ENCODE peak calls at places on chromosomes 7 and 10, in nine cellular contexts. One of them, this sample, is unnamed.

GRCh38 chr10:103470755-103471653 is 8.0 kb downstream of the CALHM3 start:
- DNase-seq in kidney tubule cell: no peak
- DNase-seq in Ammon's horn: no peak
- DNase-seq in stimulated activated CD8-positive, alpha-beta memory T cell treated with anti-CD3 and anti-CD28 coated beads, Interleukin-7, amount 100 ng/mL, for 4 hours: peak; percentile 65
- DNase-seq in cardiac septum: no peak
- DNase-seq in skeletal muscle cell: no peak
- DNase-seq in colonic mucosa: peak; percentile 41
- DNase-seq in COR-L47: no peak
- DNase-seq in iPS-NIHi11: no peak
- DNase-seq in this sample: no peak

GRCh38 chr10:35384265-35384868 is 48.1 kb downstream of the CCNY start:
- DNase-seq in kidney tubule cell: peak; percentile 30
- DNase-seq in COR-L47: no peak
- DNase-seq in colonic mucosa: no peak
- DNase-seq in stimulated activated CD8-positive, alpha-beta memory T cell treated with anti-CD3 and anti-CD28 coated beads, Interleukin-7, amount 100 ng/mL, for 4 hours: no peak
- DNase-seq in iPS-NIHi11: no peak
- DNase-seq in skeletal muscle cell: no peak
- DNase-seq in Ammon's horn: no peak
- DNase-seq in cardiac septum: no peak
- DNase-seq in this sample: no peak

GRCh38 chr10:26555719-26556368 is 117.7 kb downstream of the APBB1IP start:
- DNase-seq in colonic mucosa: peak; percentile 40
- DNase-seq in stimulated activated CD8-positive, alpha-beta memory T cell treated with anti-CD3 and anti-CD28 coated beads, Interleukin-7, amount 100 ng/mL, for 4 hours: no peak
- DNase-seq in cardiac septum: no peak
- DNase-seq in kidney tubule cell: peak; percentile 86
- DNase-seq in Ammon's horn: peak; percentile 22
- DNase-seq in COR-L47: no peak
- DNase-seq in skeletal muscle cell: peak; percentile 32
- DNase-seq in iPS-NIHi11: no peak
- DNase-seq in this sample: peak; percentile 83

GRCh38 chr10:79103078-79103477 is 34.3 kb downstream of the ZMIZ1 start:
- DNase-seq in kidney tubule cell: no peak
- DNase-seq in Ammon's horn: no peak
- DNase-seq in colonic mucosa: no peak
- DNase-seq in iPS-NIHi11: no peak
- DNase-seq in COR-L47: no peak
- DNase-seq in skeletal muscle cell: no peak
- DNase-seq in stimulated activated CD8-positive, alpha-beta memory T cell treated with anti-CD3 and anti-CD28 coated beads, Interleukin-7, amount 100 ng/mL, for 4 hours: no peak
- DNase-seq in cardiac septum: no peak
- DNase-seq in this sample: no peak

GRCh38 chr7:117673367-117673766 is 193.5 kb downstream of the CFTR start:
- DNase-seq in stimulated activated CD8-positive, alpha-beta memory T cell treated with anti-CD3 and anti-CD28 coated beads, Interleukin-7, amount 100 ng/mL, for 4 hours: no peak
- DNase-seq in cardiac septum: no peak
- DNase-seq in kidney tubule cell: peak; percentile 53
- DNase-seq in COR-L47: no peak
- DNase-seq in Ammon's horn: peak; percentile 85
- DNase-seq in skeletal muscle cell: no peak
- DNase-seq in iPS-NIHi11: peak; percentile 37
- DNase-seq in colonic mucosa: peak; percentile 62
- DNase-seq in this sample: peak; percentile 44

GRCh38 chr10:45375101-45375500 is 1.1 kb downstream of the ALOX5 start:
- DNase-seq in iPS-NIHi11: no peak
- DNase-seq in cardiac septum: no peak
- DNase-seq in kidney tubule cell: no peak
- DNase-seq in Ammon's horn: no peak
- DNase-seq in COR-L47: no peak
- DNase-seq in stimulated activated CD8-positive, alpha-beta memory T cell treated with anti-CD3 and anti-CD28 coated beads, Interleukin-7, amount 100 ng/mL, for 4 hours: no peak
- DNase-seq in colonic mucosa: no peak
- DNase-seq in skeletal muscle cell: no peak
- DNase-seq in this sample: no peak

GRCh38 chr7:139075031-139075652 is 34.4 kb downstream of the ZC3HAV1 start:
- DNase-seq in kidney tubule cell: peak; percentile 81
- DNase-seq in Ammon's horn: peak; percentile 88
- DNase-seq in skeletal muscle cell: peak; percentile 34
- DNase-seq in colonic mucosa: peak; percentile 73
- DNase-seq in COR-L47: peak; percentile 72
- DNase-seq in stimulated activated CD8-positive, alpha-beta memory T cell treated with anti-CD3 and anti-CD28 coated beads, Interleukin-7, amount 100 ng/mL, for 4 hours: peak; percentile 47
- DNase-seq in iPS-NIHi11: peak; percentile 76
- DNase-seq in cardiac septum: no peak
- DNase-seq in this sample: peak; percentile 67

GRCh38 chr7:16739863-16740622 is 13.5 kb upstream of the TSPAN13 start:
- DNase-seq in COR-L47: no peak
- DNase-seq in Ammon's horn: no peak
- DNase-seq in skeletal muscle cell: peak; percentile 90
- DNase-seq in colonic mucosa: peak; percentile 56
- DNase-seq in stimulated activated CD8-positive, alpha-beta memory T cell treated with anti-CD3 and anti-CD28 coated beads, Interleukin-7, amount 100 ng/mL, for 4 hours: no peak
- DNase-seq in kidney tubule cell: peak; percentile 85
- DNase-seq in cardiac septum: no peak
- DNase-seq in iPS-NIHi11: no peak
- DNase-seq in this sample: no peak

GRCh38 chr10:34092891-34093290 is 722.2 kb downstream of the PARD3 start:
- DNase-seq in kidney tubule cell: no peak
- DNase-seq in iPS-NIHi11: no peak
- DNase-seq in stimulated activated CD8-positive, alpha-beta memory T cell treated with anti-CD3 and anti-CD28 coated beads, Interleukin-7, amount 100 ng/mL, for 4 hours: no peak
- DNase-seq in cardiac septum: no peak
- DNase-seq in colonic mucosa: no peak
- DNase-seq in COR-L47: no peak
- DNase-seq in skeletal muscle cell: peak; percentile 39
- DNase-seq in Ammon's horn: no peak
- DNase-seq in this sample: no peak

GRCh38 chr7:140673063-140673769 is 471 bp downstream of the ADCK2 start:
- DNase-seq in Ammon's horn: peak; percentile 39
- DNase-seq in stimulated activated CD8-positive, alpha-beta memory T cell treated with anti-CD3 and anti-CD28 coated beads, Interleukin-7, amount 100 ng/mL, for 4 hours: peak; percentile 50
- DNase-seq in colonic mucosa: peak; percentile 85
- DNase-seq in iPS-NIHi11: peak; percentile 81
- DNase-seq in cardiac septum: no peak
- DNase-seq in COR-L47: peak; percentile 67
- DNase-seq in skeletal muscle cell: no peak
- DNase-seq in kidney tubule cell: peak; percentile 64
- DNase-seq in this sample: peak; percentile 62

GRCh38 chr10:101720606-101721230 is 25.7 kb upstream of the FBXW4 start:
- DNase-seq in colonic mucosa: no peak
- DNase-seq in stimulated activated CD8-positive, alpha-beta memory T cell treated with anti-CD3 and anti-CD28 coated beads, Interleukin-7, amount 100 ng/mL, for 4 hours: no peak
- DNase-seq in skeletal muscle cell: no peak
- DNase-seq in kidney tubule cell: no peak
- DNase-seq in COR-L47: no peak
- DNase-seq in cardiac septum: no peak
- DNase-seq in Ammon's horn: no peak
- DNase-seq in iPS-NIHi11: no peak
- DNase-seq in this sample: no peak

GRCh38 chr10:60098676-60099601 is 192.6 kb upstream of the CCDC6 start:
- DNase-seq in colonic mucosa: peak; percentile 26
- DNase-seq in cardiac septum: no peak
- DNase-seq in kidney tubule cell: peak; percentile 18
- DNase-seq in Ammon's horn: no peak
- DNase-seq in skeletal muscle cell: no peak
- DNase-seq in stimulated activated CD8-positive, alpha-beta memory T cell treated with anti-CD3 and anti-CD28 coated beads, Interleukin-7, amount 100 ng/mL, for 4 hours: no peak
- DNase-seq in iPS-NIHi11: peak; percentile 17
- DNase-seq in COR-L47: no peak
- DNase-seq in this sample: no peak

GRCh38 chr10:132630156-132630555 is 92.6 kb downstream of the INPP5A start:
- DNase-seq in colonic mucosa: no peak
- DNase-seq in kidney tubule cell: no peak
- DNase-seq in COR-L47: no peak
- DNase-seq in Ammon's horn: no peak
- DNase-seq in stimulated activated CD8-positive, alpha-beta memory T cell treated with anti-CD3 and anti-CD28 coated beads, Interleukin-7, amount 100 ng/mL, for 4 hours: no peak
- DNase-seq in skeletal muscle cell: no peak
- DNase-seq in cardiac septum: no peak
- DNase-seq in iPS-NIHi11: no peak
- DNase-seq in this sample: no peak

GRCh38 chr7:128030999-128031681 is at the start of gene LRRC4:
- DNase-seq in colonic mucosa: peak; percentile 39
- DNase-seq in Ammon's horn: no peak
- DNase-seq in stimulated activated CD8-positive, alpha-beta memory T cell treated with anti-CD3 and anti-CD28 coated beads, Interleukin-7, amount 100 ng/mL, for 4 hours: peak; percentile 6
- DNase-seq in cardiac septum: peak; percentile 81
- DNase-seq in iPS-NIHi11: peak; percentile 75
- DNase-seq in skeletal muscle cell: no peak
- DNase-seq in kidney tubule cell: peak; percentile 50
- DNase-seq in COR-L47: peak; percentile 36
- DNase-seq in this sample: no peak

GRCh38 chr10:24207781-24208611 is 942 bp upstream of the KIAA1217 start:
- DNase-seq in iPS-NIHi11: no peak
- DNase-seq in colonic mucosa: peak; percentile 40
- DNase-seq in cardiac septum: no peak
- DNase-seq in stimulated activated CD8-positive, alpha-beta memory T cell treated with anti-CD3 and anti-CD28 coated beads, Interleukin-7, amount 100 ng/mL, for 4 hours: no peak
- DNase-seq in skeletal muscle cell: no peak
- DNase-seq in Ammon's horn: no peak
- DNase-seq in COR-L47: no peak
- DNase-seq in kidney tubule cell: peak; percentile 34
- DNase-seq in this sample: peak; percentile 48

GRCh38 chr7:137715101-137715500 is 131.7 kb downstream of the DGKI start:
- DNase-seq in stimulated activated CD8-positive, alpha-beta memory T cell treated with anti-CD3 and anti-CD28 coated beads, Interleukin-7, amount 100 ng/mL, for 4 hours: no peak
- DNase-seq in iPS-NIHi11: no peak
- DNase-seq in colonic mucosa: no peak
- DNase-seq in Ammon's horn: no peak
- DNase-seq in skeletal muscle cell: no peak
- DNase-seq in COR-L47: no peak
- DNase-seq in kidney tubule cell: peak; percentile 9
- DNase-seq in cardiac septum: no peak
- DNase-seq in this sample: no peak

GRCh38 chr7:7221602-7222038 is 39.3 kb downstream of the C1GALT1 start:
- DNase-seq in iPS-NIHi11: no peak
- DNase-seq in colonic mucosa: no peak
- DNase-seq in COR-L47: no peak
- DNase-seq in skeletal muscle cell: peak; percentile 39
- DNase-seq in kidney tubule cell: peak; percentile 82
- DNase-seq in Ammon's horn: no peak
- DNase-seq in cardiac septum: no peak
- DNase-seq in stimulated activated CD8-positive, alpha-beta memory T cell treated with anti-CD3 and anti-CD28 coated beads, Interleukin-7, amount 100 ng/mL, for 4 hours: no peak
- DNase-seq in this sample: no peak

GRCh38 chr10:77160679-77161078 is 476.9 kb downstream of the KCNMA1 start:
- DNase-seq in colonic mucosa: peak; percentile 34
- DNase-seq in COR-L47: peak; percentile 65
- DNase-seq in skeletal muscle cell: peak; percentile 84
- DNase-seq in stimulated activated CD8-positive, alpha-beta memory T cell treated with anti-CD3 and anti-CD28 coated beads, Interleukin-7, amount 100 ng/mL, for 4 hours: no peak
- DNase-seq in kidney tubule cell: peak; percentile 97
- DNase-seq in Ammon's horn: no peak
- DNase-seq in iPS-NIHi11: no peak
- DNase-seq in cardiac septum: no peak
- DNase-seq in this sample: no peak

GRCh38 chr10:119254355-119254754 is 47.0 kb downstream of the GRK5 start:
- DNase-seq in Ammon's horn: no peak
- DNase-seq in skeletal muscle cell: no peak
- DNase-seq in stimulated activated CD8-positive, alpha-beta memory T cell treated with anti-CD3 and anti-CD28 coated beads, Interleukin-7, amount 100 ng/mL, for 4 hours: no peak
- DNase-seq in cardiac septum: no peak
- DNase-seq in iPS-NIHi11: no peak
- DNase-seq in COR-L47: no peak
- DNase-seq in colonic mucosa: no peak
- DNase-seq in kidney tubule cell: no peak
- DNase-seq in this sample: no peak

This sample was measured in left lobe of liver.